ENCODE peak calls at places on chromosomes 5 and 9, in four cellular contexts. R is left lung, F is tibial artery, H is heart right ventricle. L is an unnamed sample.

GRCh38 chr5:139665626-139666025 is 17.5 kb downstream of the CXXC5 start:
- DNase-seq in R (no peak), F (no peak), H (no peak), L (no peak)

GRCh38 chr5:83066548-83067110 is 10.6 kb downstream of the TMEM167A start:
- DNase-seq in F (no peak), R (no peak), H (no peak), L (no peak)

GRCh38 chr9:117074782-117075510 is 339.9 kb downstream of the ASTN2 start:
- DNase-seq in H (no peak), R (no peak), F (no peak), L (no peak)

GRCh38 chr5:143662020-143662419 is 149.9 kb upstream of the HMHB1 start:
- DNase-seq in R (no peak), H (no peak), F (no peak), L (no peak)

GRCh38 chr5:31502506-31502905 is 29.4 kb downstream of the DROSHA start:
- DNase-seq in H (no peak), F (no peak), R (no peak), L (peak)

GRCh38 chr5:61731946-61732314 is 399.9 kb downstream of the ZSWIM6 start:
- DNase-seq in R (no peak), H (no peak), F (no peak), L (no peak)

GRCh38 chr5:149002053-149002452 is 60.8 kb downstream of the SH3TC2 start:
- DNase-seq in F (no peak), R (peak), H (peak), L (no peak)

GRCh38 chr5:90488791-90489190 is 14.1 kb downstream of the POLR3G start:
- DNase-seq in H (no peak), F (no peak), R (no peak), L (no peak)

GRCh38 chr5:28576022-28576421 is 1537.6 kb upstream of the CDH9 start:
- DNase-seq in F (no peak), R (no peak), H (no peak), L (no peak)

GRCh38 chr9:6441269-6441668 is 28.3 kb downstream of the UHRF2 start:
- DNase-seq in H (no peak), F (no peak), R (no peak), L (no peak)

GRCh38 chr5:82911902-82912301 is 165.3 kb downstream of the TMEM167A start:
- DNase-seq in R (no peak), F (no peak), H (no peak), L (no peak)

GRCh38 chr5:94031631-94032030 is 290.2 kb upstream of the POU5F2 start:
- DNase-seq in R (peak), H (no peak), F (no peak), L (no peak)

GRCh38 chr5:7392401-7393024 is 3.4 kb upstream of the ADCY2 start:
- DNase-seq in R (no peak), F (no peak), H (no peak), L (no peak)

GRCh38 chr5:141430332-141431113 is at the start of gene PCDHGA12:
- DNase-seq in R (no peak), H (peak), F (no peak), L (peak)

GRCh38 chr5:133779828-133780475 is 167.6 kb upstream of the FSTL4 start:
- DNase-seq in R (no peak), H (no peak), F (no peak), L (no peak)

GRCh38 chr9:122201641-122202040 is 27.1 kb downstream of the LHX6 start:
- DNase-seq in F (no peak), H (no peak), R (no peak), L (no peak)

GRCh38 chr5:134007581-134008256 is 2.9 kb upstream of the VDAC1 start:
- DNase-seq in F (no peak), R (no peak), H (no peak), L (no peak)

GRCh38 chr9:13268469-13268868 is 11.0 kb downstream of the MPDZ start:
- DNase-seq in F (no peak), R (no peak), H (no peak), L (no peak)

GRCh38 chr5:139655727-139656271 is 7.7 kb downstream of the CXXC5 start:
- DNase-seq in R (peak), F (peak), H (peak), L (no peak)

GRCh38 chr5:73921746-73922145 is 295.8 kb downstream of the ARHGEF28 start:
- DNase-seq in H (no peak), F (no peak), R (no peak), L (no peak)

GRCh38 chr5:368162-369084 is 46.9 kb downstream of the AHRR start:
- DNase-seq in H (peak), R (no peak), F (peak), L (no peak)

GRCh38 chr5:32170303-32171170 is 3.6 kb downstream of the GOLPH3 start:
- DNase-seq in H (no peak), F (no peak), R (no peak), L (no peak)

GRCh38 chr9:129111762-129112151 is 542 bp downstream of the PTPA start:
- DNase-seq in F (no peak), H (peak), R (peak), L (no peak)

GRCh38 chr5:85345818-85346217 is 961.1 kb upstream of the EDIL3 start:
- DNase-seq in F (no peak), R (no peak), H (no peak), L (no peak)

GRCh38 chr5:96177303-96177869 is 215.7 kb upstream of the ELL2 start:
- DNase-seq in H (no peak), R (no peak), F (no peak), L (no peak)

GRCh38 chr5:143413964-143414669 is 10.6 kb upstream of the NR3C1 start:
- DNase-seq in F (no peak), R (no peak), H (peak), L (no peak)

GRCh38 chr9:136512651-136513066 is 29.8 kb upstream of the SEC16A start:
- DNase-seq in H (peak), F (no peak), R (no peak), L (no peak)

GRCh38 chr9:136513191-136513590 is 30.4 kb upstream of the SEC16A start:
- DNase-seq in R (no peak), F (no peak), H (no peak), L (no peak)

GRCh38 chr9:136515276-136515675 is 30.6 kb downstream of the NOTCH1 start:
- DNase-seq in H (no peak), F (no peak), R (no peak), L (no peak)

GRCh38 chr9:136516191-136516654 is 29.6 kb downstream of the NOTCH1 start:
- DNase-seq in F (no peak), H (no peak), R (no peak), L (peak)

GRCh38 chr9:136514022-136514714 is 31.3 kb upstream of the SEC16A start:
- DNase-seq in F (no peak), R (no peak), H (no peak), L (peak)
- H3K27ac ChIP-seq in F (no peak), R (no peak), H (peak), L (peak)

DNA sequence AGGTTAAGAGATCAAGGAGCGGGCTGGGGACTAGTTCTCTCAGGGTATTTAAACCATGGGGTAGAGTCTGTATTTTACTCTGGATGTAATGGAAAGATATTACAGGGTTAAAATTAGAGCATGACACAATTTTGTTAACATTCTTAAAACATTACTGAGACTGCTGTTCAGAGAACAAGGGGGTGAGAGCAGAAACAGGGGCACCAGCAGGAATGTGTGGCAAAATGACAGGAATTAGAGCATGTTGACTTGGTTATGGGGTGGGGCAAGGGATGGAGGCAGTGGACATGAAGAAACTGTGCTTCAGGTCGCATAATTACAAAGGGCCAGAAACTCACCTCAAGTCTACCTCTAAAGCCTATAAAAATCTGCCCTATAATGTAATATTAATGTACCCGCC is 75.0 kb downstream of the TMEM232 start:
- DNase-seq in F (no peak), H (no peak), R (no peak), L (no peak)
- TF ChIP-seq CTCF in F (no peak), H (no peak), R (no peak), L (no peak)

GRCh38 chr9:134210511-134210907 is 46.1 kb upstream of the RNU6ATAC start:
- DNase-seq in F (no peak), R (no peak), H (no peak), L (no peak)
- H3K27ac ChIP-seq in F (no peak), R (no peak), H (peak), L (peak)

GRCh38 chr5:100900796-100901731 is 2.0 kb downstream of the ST8SIA4 start:
- DNase-seq in R (peak), F (peak), H (peak), L (peak)

GRCh38 chr5:100899675-100900074 is 3.4 kb downstream of the ST8SIA4 start:
- DNase-seq in H (no peak), R (no peak), F (no peak), L (no peak)

GRCh38 chr5:100898504-100899346 is 4.4 kb downstream of the ST8SIA4 start:
- DNase-seq in H (no peak), F (no peak), R (no peak), L (no peak)

GRCh38 chr5:100901851-100902341 is 1.2 kb downstream of the ST8SIA4 start:
- DNase-seq in H (peak), R (peak), F (peak), L (peak)

DNA sequence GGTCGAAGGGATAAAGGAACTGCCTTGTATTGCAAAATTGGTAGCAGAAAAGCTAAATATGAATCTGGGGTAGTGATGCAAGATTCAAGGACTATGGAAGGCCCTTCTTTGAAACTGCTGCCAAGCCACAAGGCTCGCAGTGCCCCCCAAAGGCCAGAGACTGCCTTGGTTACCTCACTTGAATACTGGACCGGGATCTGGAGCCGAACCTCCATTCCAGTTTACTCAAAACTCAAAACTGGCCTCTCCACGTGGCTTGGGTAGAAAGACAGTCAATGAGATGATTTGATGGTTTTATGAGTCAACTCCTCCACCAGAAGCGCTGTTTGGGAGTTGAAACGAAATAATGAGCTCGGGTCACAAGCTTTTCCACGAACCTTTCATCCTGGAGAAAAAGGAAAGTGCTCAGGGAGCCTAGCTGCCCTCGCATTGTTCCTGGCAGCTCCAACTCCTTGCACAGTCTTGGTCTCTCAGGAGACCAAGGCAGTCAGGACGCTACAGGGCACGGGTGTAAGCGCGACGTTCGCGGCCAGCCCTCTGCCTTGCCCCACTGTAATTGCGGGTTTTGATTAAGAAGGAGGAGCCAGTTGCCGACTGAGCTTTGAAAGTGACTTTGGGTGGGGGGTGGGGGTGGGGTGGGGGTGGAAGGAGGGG is 2.8 kb downstream of the ST8SIA4 start:
- DNase-seq in F (peak), H (peak), R (peak), L (no peak)
- TF ChIP-seq CTCF in F (peak), H (peak), R (no peak), L (peak)

GRCh38 chr9:22157831-22158230 is 148.7 kb upstream of the CDKN2B start:
- DNase-seq in F (no peak), H (no peak), R (no peak), L (no peak)

GRCh38 chr9:22158275-22158674 is 149.2 kb upstream of the CDKN2B start:
- DNase-seq in H (no peak), R (no peak), F (no peak), L (no peak)

GRCh38 chr9:22160235-22160634 is 151.1 kb upstream of the CDKN2B start:
- DNase-seq in F (no peak), H (no peak), R (no peak), L (no peak)

GRCh38 chr9:22159590-22159989 is 150.5 kb upstream of the CDKN2B start:
- DNase-seq in R (no peak), F (no peak), H (no peak), L (no peak)

GRCh38 chr9:22158983-22159382 is 149.9 kb upstream of the CDKN2B start:
- DNase-seq in H (no peak), F (peak), R (peak), L (no peak)
- H3K27ac ChIP-seq in H (peak), F (no peak), R (peak), L (no peak)

GRCh38 chr5:79001471-79001870 is 16.4 kb upstream of the ARSB start:
- DNase-seq in R (no peak), H (no peak), F (no peak), L (no peak)

GRCh38 chr5:79005939-79006338 is 20.8 kb upstream of the ARSB start:
- DNase-seq in R (no peak), H (no peak), F (no peak), L (no peak)

GRCh38 chr5:78997090-78997489 is 12.0 kb upstream of the ARSB start:
- DNase-seq in R (no peak), F (no peak), H (no peak), L (no peak)

GRCh38 chr5:79008362-79008761 is 23.3 kb upstream of the ARSB start:
- DNase-seq in R (no peak), H (no peak), F (no peak), L (no peak)

DNA sequence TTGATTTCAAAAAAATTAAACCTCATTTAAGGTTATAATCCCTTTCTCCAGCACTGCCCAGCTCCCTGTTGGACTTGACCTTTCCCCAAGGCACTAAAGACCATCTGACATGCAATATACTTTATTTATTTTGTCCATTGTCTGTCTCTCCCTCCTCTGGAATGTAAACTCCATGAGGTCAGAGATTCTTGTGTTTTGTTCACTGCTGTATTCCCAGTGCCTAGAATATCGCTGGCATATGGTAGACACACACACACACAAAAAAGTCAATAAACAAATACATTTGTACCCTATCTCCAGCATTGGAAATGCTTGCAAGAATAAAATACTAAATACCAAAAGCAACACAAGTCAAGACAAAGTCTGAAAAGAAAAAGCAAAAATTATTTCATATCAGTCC is 17.3 kb upstream of the ARSB start:
- DNase-seq in H (no peak), R (no peak), F (no peak), L (no peak)
- TF ChIP-seq CTCF in H (no peak), R (no peak), F (no peak), L (no peak)

DNA sequence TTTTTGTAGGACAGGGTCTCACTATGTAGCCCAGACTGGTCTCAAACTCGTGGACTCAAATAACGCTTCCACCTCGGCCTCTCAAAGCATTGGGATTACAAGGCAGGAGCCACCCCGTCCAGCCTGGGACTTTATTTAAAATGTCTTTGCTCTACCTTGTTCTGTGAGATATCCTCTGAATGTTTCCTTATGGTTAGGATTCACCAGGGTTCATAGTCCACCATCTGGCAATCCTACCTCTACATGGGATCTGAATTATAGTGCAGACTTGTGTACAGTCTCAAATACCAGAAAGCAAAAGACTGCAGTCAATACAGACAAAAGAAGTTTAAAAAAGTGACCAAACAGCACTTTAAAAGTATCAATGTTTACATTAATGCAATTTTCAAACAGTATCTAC is 10.1 kb downstream of the ISCA1 start:
- DNase-seq in H (no peak), F (no peak), R (no peak), L (no peak)
- H3K27ac ChIP-seq in H (no peak), F (no peak), R (no peak), L (no peak)

GRCh38 chr5:178307266-178308045 is 74.9 kb upstream of the PHYKPL start:
- DNase-seq in R (peak), F (peak), H (no peak), L (no peak)

GRCh38 chr5:178306430-178307225 is 74.0 kb upstream of the PHYKPL start:
- DNase-seq in F (peak), H (no peak), R (peak), L (no peak)

GRCh38 chr5:178308541-178309092 is 76.0 kb upstream of the PHYKPL start:
- DNase-seq in R (peak), H (no peak), F (peak), L (no peak)

GRCh38 chr5:178310130-178310865 is 77.7 kb upstream of the PHYKPL start:
- DNase-seq in R (peak), H (no peak), F (no peak), L (peak)

GRCh38 chr5:178309271-178310008 is 76.8 kb upstream of the PHYKPL start:
- DNase-seq in R (peak), H (no peak), F (peak), L (peak)
- TF ChIP-seq CTCF in R (no peak), H (no peak), F (no peak), L (no peak)

DNA sequence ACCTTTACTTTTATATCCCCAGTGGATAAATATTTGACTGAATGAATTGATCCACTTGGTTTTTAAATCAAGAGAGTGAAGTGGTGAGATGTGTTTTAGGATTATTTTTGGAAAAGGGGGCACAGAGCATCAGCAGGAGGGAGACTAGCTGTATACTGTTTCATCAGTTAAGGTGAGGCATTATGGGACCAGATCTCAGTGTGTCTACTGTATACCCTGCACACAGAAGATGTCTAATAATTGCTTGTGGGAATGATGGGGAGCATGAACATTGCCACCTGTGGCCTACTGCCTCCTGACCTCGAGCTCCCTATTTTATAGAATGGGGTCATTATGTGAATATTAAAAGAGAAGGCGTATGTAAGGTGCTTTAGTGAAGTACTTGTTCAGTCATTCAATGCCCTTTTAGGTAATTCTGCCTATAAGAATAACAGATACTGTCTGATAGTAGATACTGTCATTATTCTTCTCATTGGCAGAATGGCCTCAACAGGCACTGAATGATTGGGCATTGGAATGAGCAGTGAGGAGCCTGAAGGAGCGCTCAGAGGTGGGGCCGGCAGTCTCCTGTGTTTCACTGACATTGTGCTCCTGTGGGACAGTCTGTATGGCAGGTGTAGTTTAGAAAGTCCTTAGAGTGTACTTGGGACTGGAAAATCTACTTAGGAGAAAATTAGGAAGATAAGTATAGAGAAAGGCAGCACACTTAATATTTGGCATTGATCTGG is 47.4 kb upstream of the FAM120AOS start:
- DNase-seq in F (no peak), H (no peak), R (no peak), L (no peak)
- H3K27ac ChIP-seq in F (peak), H (peak), R (peak), L (peak)